ENCODE peak calls at places on chromosomes 6 and 20, in seven cellular contexts. T is HL-60; R is SK-N-DZ; P is HFF-Myc; I is CD4-positive, CD25-positive, alpha-beta regulatory T cell; Q is upper lobe of right lung; F is AG08395. A is an unnamed sample.

GRCh38 chr6:90168693-90169131 is 127.9 kb downstream of the BACH2 start:
- DNase-seq in T (no peak), Q (no peak), F (peak; percentile 31), R (no peak), P (no peak), I (no peak), A (no peak)

GRCh38 chr20:3233991-3234498 is 4.9 kb downstream of the SLC4A11 start:
- DNase-seq in P (no peak), R (no peak), I (no peak), Q (no peak), T (no peak), F (no peak), A (no peak)

GRCh38 chr20:2825770-2826169 is 9.6 kb downstream of the TMEM239 start:
- DNase-seq in F (no peak), P (no peak), I (no peak), T (no peak), Q (no peak), R (no peak), A (no peak)

GRCh38 chr6:132000296-132000695 is 49.1 kb upstream of the CCN2 start:
- DNase-seq in Q (no peak), T (no peak), P (no peak), I (no peak), F (no peak), R (no peak), A (no peak)

GRCh38 chr20:4119854-4120209 is 104.5 kb upstream of the RNF24 start:
- DNase-seq in P (no peak), R (no peak), T (no peak), F (no peak), I (no peak), Q (no peak), A (no peak)

GRCh38 chr6:55794136-55794812 is 81.1 kb downstream of the BMP5 start:
- DNase-seq in T (no peak), I (no peak), F (peak; percentile 42), R (no peak), P (peak; percentile 72), Q (no peak), A (no peak)

GRCh38 chr6:70834520-70834919 is 122.3 kb downstream of the B3GAT2 start:
- DNase-seq in P (no peak), F (peak; percentile 28), T (no peak), I (no peak), Q (no peak), R (no peak), A (no peak)

GRCh38 chr6:34246563-34247391 is 2.0 kb downstream of the SMIM29 start:
- DNase-seq in T (peak; percentile 61), Q (no peak), I (peak; percentile 34), P (no peak), R (peak; percentile 62), F (no peak), A (no peak)

GRCh38 chr6:15874821-15875220 is 212.0 kb upstream of the DTNBP1 start:
- DNase-seq in T (no peak), I (no peak), R (no peak), F (no peak), P (no peak), Q (no peak), A (no peak)

GRCh38 chr20:11569163-11569562 is 348.5 kb upstream of the BTBD3 start:
- DNase-seq in R (peak; percentile 19), F (no peak), Q (no peak), I (no peak), P (no peak), T (no peak), A (no peak)

GRCh38 chr20:63461364-63461763 is 11.1 kb downstream of the KCNQ2 start:
- DNase-seq in Q (no peak), F (peak; percentile 23), R (no peak), T (no peak), P (no peak), I (no peak), A (no peak)

GRCh38 chr20:48025061-48025515 is 239.8 kb upstream of the SULF2 start:
- DNase-seq in R (peak; percentile 86), P (peak; percentile 59), I (no peak), F (peak; percentile 90), T (no peak), Q (no peak), A (peak; percentile 29)

GRCh38 chr20:5996765-5997164 is 46.3 kb downstream of the MCM8 start:
- DNase-seq in I (peak; percentile 39), F (no peak), T (peak; percentile 83), Q (no peak), R (no peak), P (no peak), A (no peak)

GRCh38 chr20:58453391-58453790 is 61.8 kb downstream of the APCDD1L start:
- DNase-seq in R (no peak), P (no peak), F (no peak), T (no peak), Q (no peak), I (no peak), A (no peak)

GRCh38 chr6:14882394-14883073 is 363.3 kb upstream of the JARID2 start:
- DNase-seq in I (no peak), R (no peak), Q (no peak), T (no peak), F (no peak), P (no peak), A (no peak)

GRCh38 chr6:167056370-167056769 is 57.2 kb downstream of the CEP43 start:
- DNase-seq in Q (no peak), I (peak; percentile 54), P (no peak), F (no peak), R (no peak), T (peak; percentile 87), A (no peak)

GRCh38 chr6:100230976-100231316 is 233.8 kb downstream of the SIM1 start:
- DNase-seq in R (no peak), T (no peak), F (peak; percentile 36), I (no peak), P (no peak), Q (no peak), A (no peak)

GRCh38 chr6:12196326-12196936 is 93.7 kb upstream of the EDN1 start:
- DNase-seq in Q (no peak), R (no peak), P (peak; percentile 35), I (no peak), F (peak; percentile 52), T (no peak), A (no peak)

GRCh38 chr20:17490501-17490900 is 40.7 kb downstream of the BFSP1 start:
- DNase-seq in F (no peak), T (no peak), R (no peak), Q (no peak), I (no peak), P (no peak), A (no peak)

GRCh38 chr6:77038801-77039200 is 424.5 kb downstream of the HTR1B start:
- DNase-seq in T (no peak), F (peak; percentile 13), P (no peak), Q (no peak), R (no peak), I (no peak), A (no peak)

GRCh38 chr20:39619386-39619785 is 657.2 kb downstream of the DHX35 start:
- DNase-seq in R (peak; percentile 29), T (no peak), P (no peak), Q (no peak), I (no peak), F (no peak), A (no peak)

GRCh38 chr20:32999603-33000250 is 4.5 kb downstream of the SUN5 start:
- DNase-seq in P (no peak), T (peak; percentile 68), F (no peak), I (no peak), Q (no peak), R (no peak), A (no peak)

GRCh38 chr6:32154514-32155161 is 697 bp downstream of the PPT2 start:
- DNase-seq in R (peak; percentile 79), F (peak; percentile 75), I (peak; percentile 73), P (no peak), T (peak; percentile 62), Q (peak; percentile 74), A (no peak)

GRCh38 chr20:623704-624103 is 13.6 kb upstream of the TCF15 start:
- DNase-seq in Q (no peak), P (no peak), F (no peak), R (no peak), I (no peak), T (no peak), A (no peak)

GRCh38 chr20:57746201-57746600 is 36.4 kb upstream of the PMEPA1 start:
- DNase-seq in F (no peak), P (no peak), Q (no peak), T (no peak), I (no peak), R (no peak), A (no peak)

GRCh38 chr6:93193868-93194267 is 225.5 kb downstream of the EPHA7 start:
- DNase-seq in T (no peak), F (no peak), I (no peak), R (no peak), P (no peak), Q (no peak), A (no peak)

GRCh38 chr20:36644713-36645109 is 1.3 kb downstream of the SLA2 start:
- DNase-seq in F (peak; percentile 25), T (no peak), Q (no peak), R (no peak), I (no peak), P (no peak), A (no peak)

GRCh38 chr20:38228436-38228835 is 32.1 kb downstream of the KIAA1755 start:
- DNase-seq in F (no peak), I (no peak), R (no peak), T (no peak), Q (no peak), P (no peak), A (no peak)

GRCh38 chr6:7282097-7282906 is 30.7 kb downstream of the SSR1 start:
- DNase-seq in P (no peak), I (no peak), R (no peak), Q (no peak), F (no peak), T (peak; percentile 29), A (no peak)

GRCh38 chr6:156628805-156629204 is 148.4 kb upstream of the ARID1B start:
- DNase-seq in F (no peak), P (no peak), Q (no peak), T (no peak), R (no peak), I (no peak), A (no peak)

GRCh38 chr6:70208235-70208790 is 94.6 kb downstream of the COL9A1 start:
- DNase-seq in P (no peak), Q (no peak), T (no peak), F (no peak), R (no peak), I (no peak), A (no peak)

GRCh38 chr20:38838326-38838725 is 32.8 kb downstream of the PPP1R16B start:
- DNase-seq in R (no peak), I (no peak), P (no peak), Q (no peak), T (no peak), F (no peak), A (no peak)

GRCh38 chr6:99614430-99615161 is 8.0 kb downstream of the PRDM13 start:
- DNase-seq in R (peak; percentile 48), I (no peak), Q (no peak), F (no peak), T (no peak), P (no peak), A (no peak)

GRCh38 chr20:4919047-4919704 is 82.1 kb downstream of the SLC23A2 start:
- DNase-seq in T (no peak), R (no peak), I (no peak), F (no peak), P (no peak), Q (no peak), A (no peak)

GRCh38 chr6:113674075-113674474 is 183.1 kb upstream of the MARCKS start:
- DNase-seq in F (no peak), I (no peak), Q (no peak), T (no peak), P (no peak), R (no peak), A (no peak)